ENCODE peak calls at places on chromosomes 4 and X, in four cellular contexts. Z, E, H and Y are unnamed samples.

GRCh38 chr4:125191252-125191651 is 123.5 kb upstream of the FAT4 start:
- DNase-seq in Z (no peak), E (no peak), H (peak; percentile 8), Y (no peak)

GRCh38 chr4:47374477-47374876 is 89.0 kb downstream of the COMMD8 start:
- DNase-seq in H (peak; percentile 48), Z (no peak), E (peak; percentile 35), Y (no peak)

GRCh38 chrX:39679497-39680157 is 418.1 kb downstream of the BCOR start:
- DNase-seq in E (no peak), H (no peak), Z (no peak), Y (no peak)

GRCh38 chrX:47683171-47684145 is 24.5 kb upstream of the UXT start:
- DNase-seq in Z (no peak), H (no peak), E (no peak), Y (no peak)

GRCh38 chr4:53365121-53365485 is 758 bp downstream of the SCFD2 start:
- DNase-seq in H (peak; percentile 27), E (no peak), Z (peak; percentile 52), Y (no peak)

GRCh38 chr4:126269106-126269505 is 954.4 kb downstream of the FAT4 start:
- DNase-seq in Z (no peak), H (no peak), E (no peak), Y (no peak)

GRCh38 chr4:26424838-26425237 is 65.4 kb downstream of the CCKAR start:
- DNase-seq in Z (no peak), H (no peak), E (no peak), Y (no peak)

GRCh38 chr4:122099896-122100295 is 52.2 kb upstream of the BLTP1 start:
- DNase-seq in E (peak; percentile 12), H (peak; percentile 82), Z (no peak), Y (no peak)

GRCh38 chrX:143635915-143636314 is at the start of gene SLITRK4:
- DNase-seq in Z (no peak), E (no peak), H (no peak), Y (no peak)

GRCh38 chr4:102623622-102624021 is 122.5 kb downstream of the NFKB1 start:
- DNase-seq in H (peak; percentile 81), Z (no peak), E (no peak), Y (peak; percentile 40)

GRCh38 chr4:186727977-186728519 is 4.4 kb upstream of the FAT1 start:
- DNase-seq in E (no peak), H (peak; percentile 18), Z (no peak), Y (no peak)

GRCh38 chrX:120299928-120300327 is 11.3 kb downstream of the TMEM255A start:
- DNase-seq in H (no peak), E (no peak), Z (no peak), Y (no peak)

GRCh38 chr4:140094701-140095420 is 59.1 kb downstream of the MAML3 start:
- DNase-seq in Z (peak; percentile 65), E (no peak), H (peak; percentile 93), Y (no peak)

GRCh38 chr4:120672558-120673147 is 249.9 kb downstream of the PRDM5 start:
- DNase-seq in H (peak; percentile 68), Z (no peak), E (no peak), Y (no peak)

GRCh38 chr4:762211-763190 is 56.9 kb downstream of the PCGF3 start:
- DNase-seq in Z (no peak), H (no peak), E (no peak), Y (no peak)

GRCh38 chr4:156512622-156513021 is 459.0 kb downstream of the PDGFC start:
- DNase-seq in Z (no peak), H (no peak), E (no peak), Y (no peak)

GRCh38 chr4:2303686-2304320 is 41.9 kb upstream of the MXD4 start:
- DNase-seq in H (no peak), E (no peak), Z (no peak), Y (no peak)

GRCh38 chr4:7821245-7822165 is 118.2 kb downstream of the AFAP1 start:
- DNase-seq in E (no peak), H (no peak), Z (no peak), Y (no peak)

GRCh38 chr4:141134586-141134985 is 1.3 kb upstream of the RNF150 start:
- DNase-seq in E (no peak), Z (no peak), H (no peak), Y (no peak)

GRCh38 chr4:8090312-8090711 is 68.3 kb downstream of the ABLIM2 start:
- DNase-seq in H (peak; percentile 58), E (no peak), Z (no peak), Y (peak; percentile 17)

GRCh38 chr4:113858924-113859323 is 97.4 kb upstream of the CAMK2D start:
- DNase-seq in E (no peak), Z (no peak), H (no peak), Y (no peak)

GRCh38 chrX:18353931-18354368 is 538 bp downstream of the SCML2 start:
- DNase-seq in Z (peak; percentile 47), H (no peak), E (no peak), Y (no peak)

GRCh38 chrX:26613951-26614350 is 398.0 kb downstream of the MAGEB5 start:
- DNase-seq in Z (no peak), E (no peak), H (peak; percentile 13), Y (no peak)

GRCh38 chrX:84187501-84188319 is at the start of gene RPS6KA6:
- DNase-seq in H (peak; percentile 0), Z (peak; percentile 36), E (no peak), Y (no peak)

GRCh38 chr4:173626277-173626676 is 96.2 kb upstream of the HAND2 start:
- DNase-seq in E (no peak), H (no peak), Z (no peak), Y (no peak)

GRCh38 chrX:76827672-76828071 is 400.2 kb downstream of the MAGEE1 start:
- DNase-seq in H (no peak), E (no peak), Z (no peak), Y (no peak)

GRCh38 chr4:10746371-10747143 is 62.0 kb upstream of the CLNK start:
- DNase-seq in E (peak; percentile 19), Z (no peak), H (peak; percentile 52), Y (no peak)

GRCh38 chr4:28469886-28470285 is 1609.2 kb downstream of the STIM2 start:
- DNase-seq in H (no peak), Z (no peak), E (no peak), Y (no peak)

GRCh38 chr4:60989141-60989540 is 211.0 kb upstream of the ADGRL3 start:
- DNase-seq in E (no peak), Z (no peak), H (no peak), Y (no peak)

GRCh38 chr4:99077177-99077576 is 11.4 kb downstream of the ADH5 start:
- DNase-seq in E (no peak), H (no peak), Z (no peak), Y (no peak)

GRCh38 chr4:84792366-84793301 is 173.9 kb downstream of the WDFY3 start:
- DNase-seq in E (no peak), Z (no peak), H (no peak), Y (no peak)

GRCh38 chr4:10237131-10237530 is 120.5 kb upstream of the WDR1 start:
- DNase-seq in Z (no peak), E (no peak), H (no peak), Y (no peak)

GRCh38 chr4:135497563-135498152 is 1296.1 kb upstream of the PABPC4L start:
- DNase-seq in H (no peak), E (no peak), Z (no peak), Y (no peak)

GRCh38 chrX:112913807-112914206 is 73.2 kb upstream of the AMOT start:
- DNase-seq in E (no peak), H (no peak), Z (no peak), Y (no peak)

GRCh38 chr4:115090483-115091075 is 22.8 kb downstream of the NDST4 start:
- DNase-seq in E (peak; percentile 2), Z (no peak), H (peak; percentile 23), Y (peak; percentile 13)

GRCh38 chrX:133569217-133569616 is 153.9 kb upstream of the GPC4 start:
- DNase-seq in E (no peak), Z (no peak), H (no peak), Y (no peak)